ENCODE peak calls at places on chromosomes 13 and 19, in six cellular contexts. S, U, B, Q, J and W are unnamed samples.

GRCh38 chr19:2507109-2507508 is 31.2 kb downstream of the GADD45B start:
- DNase-seq in B (peak; percentile 58), U (peak; percentile 77), J (no peak), S (no peak), Q (peak; percentile 93), W (no peak)

GRCh38 chr19:3506384-3507340 is 551 bp downstream of the FZR1 start:
- DNase-seq in U (peak; percentile 67), J (no peak), S (no peak), B (no peak), Q (peak; percentile 14), W (peak; percentile 92)

GRCh38 chr19:2341987-2342386 is 13.5 kb downstream of the SPPL2B start:
- DNase-seq in J (no peak), Q (no peak), B (no peak), U (peak; percentile 2), S (no peak), W (peak; percentile 57)

GRCh38 chr19:47255947-47256687 is at the start of gene CCDC9:
- DNase-seq in J (peak; percentile 95), U (peak; percentile 92), S (peak; percentile 96), B (peak; percentile 98), Q (peak; percentile 95), W (peak; percentile 99)

GRCh38 chr19:33000910-33001309 is 28.9 kb downstream of the FAAP24 start:
- DNase-seq in S (no peak), Q (no peak), U (no peak), B (no peak), J (no peak), W (no peak)

GRCh38 chr13:38399540-38399939 is 49.9 kb downstream of the UFM1 start:
- DNase-seq in U (no peak), S (no peak), J (no peak), B (no peak), Q (no peak), W (no peak)

GRCh38 chr13:70960841-70961443 is 852.7 kb upstream of the KLHL1 start:
- DNase-seq in Q (peak; percentile 65), U (no peak), B (peak; percentile 50), J (no peak), S (no peak), W (no peak)

GRCh38 chr13:35005051-35005450 is 63.0 kb downstream of the NBEA start:
- DNase-seq in S (no peak), U (no peak), J (no peak), Q (no peak), B (no peak), W (no peak)

GRCh38 chr13:100315522-100315921 is 226.6 kb downstream of the PCCA start:
- DNase-seq in B (no peak), J (no peak), Q (no peak), S (no peak), U (no peak), W (no peak)

GRCh38 chr13:70473912-70474311 is 365.7 kb upstream of the KLHL1 start:
- DNase-seq in J (no peak), S (no peak), B (no peak), U (no peak), Q (no peak), W (no peak)

GRCh38 chr13:110629735-110630134 is 14.4 kb downstream of the NAXD start:
- DNase-seq in S (no peak), Q (no peak), U (peak; percentile 58), B (no peak), J (no peak), W (no peak)

GRCh38 chr13:36919206-36919832 is 719 bp downstream of the SMAD9 start:
- DNase-seq in B (peak; percentile 25), S (peak; percentile 50), U (no peak), J (peak; percentile 33), Q (no peak), W (no peak)

GRCh38 chr19:18668744-18669523 is 14.5 kb upstream of the CRTC1 start:
- DNase-seq in S (no peak), U (no peak), J (no peak), Q (no peak), B (no peak), W (no peak)

GRCh38 chr13:99263386-99263785 is 5.2 kb upstream of the GPR18 start:
- DNase-seq in B (no peak), J (no peak), Q (no peak), U (no peak), S (no peak), W (no peak)

GRCh38 chr13:73767747-73768315 is 366.4 kb downstream of the KLF12 start:
- DNase-seq in B (no peak), J (no peak), U (no peak), Q (no peak), S (no peak), W (no peak)

GRCh38 chr13:28574617-28575142 is 79.8 kb upstream of the FLT1 start:
- DNase-seq in U (no peak), Q (peak; percentile 98), B (peak; percentile 92), J (no peak), S (no peak), W (no peak)

GRCh38 chr19:32233885-32234284 is 111.5 kb upstream of the ZNF507 start:
- DNase-seq in B (no peak), Q (no peak), J (no peak), U (no peak), S (no peak), W (no peak)

GRCh38 chr19:38563475-38563874 is 54.3 kb downstream of the MAP4K1 start:
- DNase-seq in U (no peak), S (no peak), Q (no peak), J (no peak), B (no peak), W (no peak)

GRCh38 chr13:50989476-50989875 is 79.9 kb downstream of the RNASEH2B start:
- DNase-seq in U (no peak), J (no peak), Q (peak; percentile 30), S (no peak), B (peak; percentile 59), W (no peak)

GRCh38 chr19:17605761-17606745 is 50.6 kb downstream of the COLGALT1 start:
- DNase-seq in S (peak; percentile 75), B (peak; percentile 83), J (peak; percentile 67), U (peak; percentile 93), Q (peak; percentile 77), W (peak; percentile 93)

GRCh38 chr13:33911521-33911920 is 93.6 kb downstream of the RFC3 start:
- DNase-seq in S (no peak), J (no peak), B (no peak), Q (no peak), U (no peak), W (no peak)

GRCh38 chr19:28686741-28687140 is 526.2 kb downstream of the UQCRFS1 start:
- DNase-seq in J (no peak), B (no peak), U (no peak), Q (no peak), S (no peak), W (no peak)

DNA sequence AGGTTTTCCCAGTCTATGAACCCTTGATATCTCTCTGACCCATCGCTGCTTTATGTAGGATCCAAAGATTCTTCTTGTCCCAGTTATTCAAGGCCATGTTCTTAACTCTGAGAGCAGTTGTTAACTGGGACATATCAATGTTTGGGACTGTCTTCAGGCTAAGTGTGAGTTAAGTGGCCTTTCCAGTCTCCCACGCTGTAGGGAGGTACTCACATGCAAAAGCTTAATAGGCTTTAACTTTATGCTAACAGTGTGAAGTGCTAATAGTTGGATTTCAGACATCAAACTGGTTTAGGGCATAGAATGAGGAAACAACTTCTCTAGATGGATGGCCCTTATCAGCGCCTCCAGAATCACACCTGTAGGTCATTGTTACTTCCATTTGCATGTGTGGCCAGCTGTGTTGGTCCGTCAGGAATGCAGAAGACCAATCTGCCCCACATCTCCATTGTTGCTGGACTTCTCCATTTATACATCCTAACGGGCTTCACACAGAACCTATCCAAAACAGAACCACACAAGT is 104.7 kb upstream of the MBNL2 start:
- DNase-seq in Q (no peak), S (no peak), U (no peak), J (no peak), B (no peak), W (no peak)
- H3K4me1 ChIP-seq in Q (peaks cover 38% of the 10 kb centered on the region), S (peaks cover 5% of the 10 kb centered on the region), U (peaks cover 7% of the 10 kb centered on the region), J (peaks cover 37% of the 10 kb centered on the region), B (peaks cover 52% of the 10 kb centered on the region), W (no peaks in the 10 kb centered on the region)

DNA sequence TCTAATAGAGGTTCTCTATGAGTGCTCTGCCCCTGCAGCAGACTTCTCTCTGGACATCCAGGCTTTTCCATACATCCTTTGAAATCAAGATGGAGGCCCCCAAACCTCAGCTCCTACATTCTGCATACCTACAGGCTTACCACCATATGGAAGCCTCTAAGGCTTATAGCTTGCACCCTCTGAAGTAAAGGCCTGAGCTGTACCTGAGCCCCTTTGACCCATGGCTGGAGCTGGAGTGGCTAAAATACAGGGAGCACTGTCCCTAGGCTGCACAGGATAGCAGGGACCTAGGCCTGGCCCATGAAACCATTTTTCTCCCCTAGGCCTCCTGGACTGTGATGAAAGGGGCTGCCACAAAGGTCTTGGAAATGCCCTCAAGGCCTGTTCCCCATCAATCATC is 1086.1 kb upstream of the MIR17HG start:
- DNase-seq in S (no peak), Q (no peak), J (no peak), B (no peak), U (peak; percentile 25), W (no peak)
- H3K9me3 ChIP-seq in S (no peaks in the 10 kb centered on the region), Q (no peaks in the 10 kb centered on the region), J (no peaks in the 10 kb centered on the region), B (no peaks in the 10 kb centered on the region), U (no peaks in the 10 kb centered on the region), W (no peaks in the 10 kb centered on the region)

GRCh38 chr19:34501339-34502320 is 20.1 kb downstream of the WTIP start:
- DNase-seq in U (peak; percentile 76), J (peak; percentile 95), S (peak; percentile 94), Q (peak; percentile 91), B (peak; percentile 94), W (peak; percentile 95)
- H3K4me1 ChIP-seq in U (peaks cover 12% of the 10 kb centered on the region), J (peaks cover 8% of the 10 kb centered on the region), S (no peaks in the 10 kb centered on the region), Q (no peaks in the 10 kb centered on the region), B (no peaks in the 10 kb centered on the region), W (no peaks in the 10 kb centered on the region)

DNA sequence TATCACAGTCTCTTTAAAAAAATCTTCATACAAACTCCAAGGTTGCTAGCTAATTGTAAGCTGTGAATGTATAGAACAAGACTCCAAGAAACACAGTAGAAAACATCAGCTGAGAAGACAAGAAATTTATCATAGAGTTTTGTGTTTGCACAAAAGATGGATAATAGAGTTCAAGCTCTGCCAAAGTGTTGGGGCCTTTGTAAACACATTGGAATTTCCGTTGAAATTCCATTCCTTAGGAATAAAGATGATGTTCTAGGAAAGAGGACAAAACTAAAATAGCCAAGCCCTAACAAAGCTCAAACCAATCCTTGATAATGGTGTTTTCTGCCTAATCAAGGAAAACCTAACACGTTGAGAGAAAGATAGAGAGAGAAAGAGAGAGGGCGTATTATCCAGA is 20.6 kb downstream of the LRRC63 start:
- DNase-seq in B (peak; percentile 50), J (no peak), U (no peak), Q (peak; percentile 40), S (no peak), W (no peak)
- H3K9me3 ChIP-seq in B (no peaks in the 10 kb centered on the region), J (peaks cover 46% of the 10 kb centered on the region), U (peaks cover 3% of the 10 kb centered on the region), Q (no peaks in the 10 kb centered on the region), S (peaks cover 4% of the 10 kb centered on the region), W (peaks cover 3% of the 10 kb centered on the region)

GRCh38 chr19:12786950-12787349 is 4.3 kb upstream of the JUNB start:
- DNase-seq in U (no peak), J (no peak), S (no peak), Q (no peak), B (no peak), W (no peak)
- H3K4me1 ChIP-seq in U (peaks cover 69% of the 10 kb centered on the region), J (peaks cover 82% of the 10 kb centered on the region), S (peaks cover 66% of the 10 kb centered on the region), Q (peaks cover 34% of the 10 kb centered on the region), B (peaks cover 38% of the 10 kb centered on the region), W (peaks cover 38% of the 10 kb centered on the region)